ENCODE peak calls at places on chromosome 11, in seven cellular contexts. K is HL-60; H is IMR-90; Y is CD8-positive, alpha-beta memory T cell; F is SJSA1; D is fibroblast of lung; I is heart right ventricle. W is an unnamed sample.

GRCh38 chr11:22304337-22304961 is 33.7 kb upstream of the SLC17A6 start:
- DNase-seq in K (no peak), H (peak; percentile 23), D (peak; percentile 41), Y (no peak), F (no peak), I (no peak), W (no peak)

GRCh38 chr11:86511086-86511551 is 136.4 kb downstream of the CCDC81 start:
- DNase-seq in D (peak; percentile 82), F (no peak), I (no peak), K (no peak), H (peak; percentile 79), Y (no peak), W (no peak)

GRCh38 chr11:85299247-85299646 is 327.9 kb downstream of the DLG2 start:
- DNase-seq in H (no peak), I (no peak), K (no peak), D (no peak), F (no peak), Y (no peak), W (no peak)

GRCh38 chr11:128282053-128282452 is 305.3 kb downstream of the ETS1 start:
- DNase-seq in D (no peak), F (no peak), K (no peak), Y (no peak), I (no peak), H (no peak), W (no peak)

GRCh38 chr11:57255618-57256017 is 18.6 kb upstream of the APLNR start:
- DNase-seq in D (peak; percentile 23), Y (no peak), I (no peak), K (no peak), F (peak; percentile 66), H (peak; percentile 76), W (no peak)

GRCh38 chr11:133894956-133895549 is 49.7 kb upstream of the SPATA19 start:
- DNase-seq in Y (no peak), H (no peak), D (no peak), F (no peak), K (no peak), I (no peak), W (no peak)

GRCh38 chr11:72670041-72670440 is 4.2 kb downstream of the PDE2A start:
- DNase-seq in K (no peak), H (no peak), Y (no peak), I (no peak), D (no peak), F (no peak), W (no peak)

GRCh38 chr11:10526974-10527918 is 13.7 kb downstream of the RNF141 start:
- DNase-seq in H (peak; percentile 66), I (no peak), F (no peak), Y (no peak), K (no peak), D (peak; percentile 36), W (no peak)

GRCh38 chr11:65310215-65310614 is 4.5 kb upstream of the CDC42EP2 start:
- DNase-seq in K (no peak), I (peak; percentile 68), D (peak; percentile 56), F (peak; percentile 82), H (no peak), Y (no peak), W (peak; percentile 54)

GRCh38 chr11:35555238-35555887 is 29.9 kb upstream of the PAMR1 start:
- DNase-seq in D (peak; percentile 76), F (no peak), H (peak; percentile 66), Y (no peak), I (no peak), K (no peak), W (no peak)

GRCh38 chr11:65378928-65379638 is 3.4 kb downstream of the SLC25A45 start:
- DNase-seq in H (no peak), D (no peak), I (no peak), Y (no peak), K (no peak), F (no peak), W (no peak)

GRCh38 chr11:64766881-64767280 is 7.1 kb upstream of the PYGM start:
- DNase-seq in Y (no peak), H (no peak), D (no peak), K (no peak), I (no peak), F (no peak), W (no peak)

GRCh38 chr11:104410336-104410735 is 246.4 kb upstream of the PDGFD start:
- DNase-seq in D (peak; percentile 24), Y (no peak), K (peak; percentile 5), H (no peak), I (no peak), F (no peak), W (no peak)

GRCh38 chr11:23976776-23977380 is 520.0 kb upstream of the LUZP2 start:
- DNase-seq in F (no peak), D (peak; percentile 73), H (peak; percentile 70), I (no peak), Y (no peak), K (no peak), W (no peak)

GRCh38 chr11:117197516-117198456 is 1.4 kb upstream of the TAGLN start:
- DNase-seq in F (peak; percentile 50), I (peak; percentile 41), H (peak; percentile 32), D (peak; percentile 45), Y (no peak), K (no peak), W (no peak)

GRCh38 chr11:66072518-66072917 is 2.4 kb downstream of the PACS1 start:
- DNase-seq in D (no peak), Y (no peak), H (no peak), K (no peak), I (no peak), F (peak; percentile 37), W (no peak)

GRCh38 chr11:89443366-89444303 is 47.5 kb downstream of the NOX4 start:
- DNase-seq in H (no peak), F (no peak), Y (no peak), I (no peak), K (no peak), D (no peak), W (no peak)

GRCh38 chr11:64246874-64247728 is at the start of gene PPP1R14B:
- DNase-seq in Y (peak; percentile 73), K (peak; percentile 89), I (peak; percentile 92), F (peak; percentile 97), D (peak; percentile 77), H (peak; percentile 80), W (peak; percentile 78)

GRCh38 chr11:101686514-101686913 is 102.7 kb upstream of the TRPC6 start:
- DNase-seq in Y (no peak), D (peak; percentile 88), I (no peak), K (no peak), F (peak; percentile 43), H (peak; percentile 80), W (no peak)

GRCh38 chr11:3340025-3340424 is 38.9 kb downstream of the ZNF195 start:
- DNase-seq in K (no peak), Y (no peak), I (no peak), D (peak; percentile 59), F (peak; percentile 64), H (peak; percentile 85), W (no peak)

GRCh38 chr11:36081274-36081945 is 137.5 kb downstream of the LDLRAD3 start:
- DNase-seq in K (no peak), I (no peak), D (no peak), Y (no peak), H (no peak), F (no peak), W (no peak)

GRCh38 chr11:105862736-105863367 is 159.2 kb downstream of the MSANTD4 start:
- DNase-seq in F (no peak), K (peak; percentile 5), D (peak; percentile 81), H (peak; percentile 68), I (no peak), Y (no peak), W (no peak)

GRCh38 chr11:66595245-66595904 is 2.4 kb downstream of the CCS start:
- DNase-seq in D (peak; percentile 87), F (no peak), I (peak; percentile 40), K (peak; percentile 91), H (peak; percentile 76), Y (no peak), W (no peak)

GRCh38 chr11:134293119-134294113 is 17.2 kb downstream of the GLB1L3 start:
- DNase-seq in I (no peak), H (no peak), Y (no peak), K (no peak), D (no peak), F (no peak), W (no peak)

GRCh38 chr11:59416613-59417012 is 9.6 kb downstream of the OR5A2 start:
- DNase-seq in I (no peak), D (no peak), Y (no peak), F (no peak), K (no peak), H (no peak), W (no peak)
- H3K27ac ChIP-seq in I (no peak overlapping the region), D (no peak overlapping the region), Y (no peak overlapping the region), F (no peak overlapping the region), K (no peak overlapping the region), H (no peak overlapping the region), W (no peak overlapping the region)

DNA sequence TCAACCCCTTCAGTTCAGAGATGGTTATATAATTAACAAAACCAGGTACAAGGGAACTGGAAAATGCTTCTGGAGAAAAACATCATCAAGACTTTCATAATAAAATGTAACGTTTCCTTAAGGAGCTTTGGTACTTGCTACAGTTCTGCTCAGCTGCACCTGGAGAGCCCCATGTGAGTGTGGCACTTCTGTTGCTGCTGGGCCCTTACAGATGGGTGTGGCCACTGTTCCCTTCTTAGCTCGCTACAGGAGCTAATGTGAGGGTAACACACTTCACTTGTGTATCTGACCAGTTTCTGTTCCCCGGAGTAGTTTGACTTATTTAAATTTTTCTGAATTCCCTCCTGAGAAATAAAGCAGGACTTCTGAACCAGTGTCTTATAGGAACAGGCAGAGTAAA is 4.0 kb downstream of the POU2AF3 start:
- DNase-seq in D (no peak), Y (no peak), I (no peak), H (no peak), K (no peak), F (no peak), W (no peak)
- H3K27me3 ChIP-seq in D (peaks cover 13% of the 10 kb centered on the region), Y (peaks cover 3% of the 10 kb centered on the region), I (peaks cover 19% of the 10 kb centered on the region), H (peaks cover 71% of the 10 kb centered on the region), K (peaks cover 29% of the 10 kb centered on the region), F (peaks cover 5% of the 10 kb centered on the region), W (no peaks in the 10 kb centered on the region)

DNA sequence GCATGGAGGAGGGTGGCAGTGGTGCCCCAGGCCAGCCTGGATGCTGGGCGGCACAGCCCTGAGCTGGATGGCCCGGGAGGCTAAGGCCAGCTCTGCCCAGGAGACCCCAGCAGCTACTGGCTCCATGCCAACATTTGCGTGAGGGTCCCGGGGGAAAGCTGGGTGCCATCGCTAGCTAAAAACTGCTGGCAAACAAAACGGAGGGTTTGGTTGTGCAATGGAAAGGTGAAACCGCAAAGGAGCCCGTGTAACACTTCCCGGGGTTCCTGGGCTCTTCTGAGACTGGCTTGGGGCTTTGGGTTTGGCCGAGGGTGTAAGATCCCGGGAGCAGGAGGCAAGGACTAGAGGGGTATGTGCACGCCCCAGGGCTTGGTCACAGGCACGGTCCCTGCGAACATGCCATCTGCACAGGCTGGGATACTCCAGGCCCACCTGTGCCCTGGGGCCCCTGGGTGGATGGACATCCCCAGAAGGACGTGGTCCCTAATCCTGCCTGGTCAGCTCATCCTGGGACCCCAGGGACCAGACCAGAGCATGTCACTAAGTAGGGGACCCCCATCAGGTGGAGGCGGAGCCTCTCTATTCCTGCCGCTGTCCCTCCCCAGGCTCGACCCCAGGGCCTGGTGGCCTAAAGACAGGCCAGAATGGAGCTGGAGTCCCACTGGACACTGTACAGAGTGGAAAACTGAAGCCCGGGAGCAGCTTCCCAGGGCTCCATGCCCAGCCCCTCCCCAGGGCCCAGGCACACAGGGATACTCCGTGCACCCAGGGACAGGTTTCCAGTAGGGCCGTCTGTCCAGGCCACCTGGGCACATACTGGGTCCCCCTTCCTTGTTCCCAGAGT is 44.6 kb downstream of the IGF2 start:
- DNase-seq in Y (no peak), K (no peak), D (no peak), F (no peak), H (no peak), I (no peak), W (no peak)
- H3K27ac ChIP-seq in Y (no peak overlapping the region), K (no peak overlapping the region), D (no peak overlapping the region), F (peak overlapping the region; percentile 94), H (no peak overlapping the region), I (no peak overlapping the region), W (no peak overlapping the region)

GRCh38 chr11:113615098-113615497 is 91.0 kb downstream of the TMPRSS5 start:
- DNase-seq in K (no peak), I (no peak), D (no peak), F (no peak), Y (no peak), H (no peak), W (no peak)
- H3K27me3 ChIP-seq in K (no peaks in the 10 kb centered on the region), I (no peaks in the 10 kb centered on the region), D (no peaks in the 10 kb centered on the region), F (no peaks in the 10 kb centered on the region), Y (no peaks in the 10 kb centered on the region), H (no peaks in the 10 kb centered on the region), W (no peaks in the 10 kb centered on the region)

W was measured in dorsolateral prefrontal cortex.